ENCODE peak calls at places on chromosomes 5 and 9, in nine cellular contexts. Y is right lobe of liver; Z is MG63; T is activated CD4-positive, alpha-beta T cell treated with anti-CD3 and anti-CD28 coated beads, Interleukin-2, amount 10 ng/mL, durations not matched to agents 24 days and 14 days; X is activated CD4-positive, CD25-positive, alpha-beta regulatory T cell; B is stimulated activated CD4-positive, alpha-beta T cell treated with anti-CD3 and anti-CD28 coated beads, Interleukin-2, amount 100 ng/mL, for 48 hours; V is aorta; J is ELF-1; W is naive thymus-derived CD8-positive, alpha-beta T cell. G is an unnamed sample.

GRCh38 chr9:120928015-120928719 is 1.6 kb upstream of the TRAF1 start:
- DNase-seq in B (no peak), X (no peak), Y (no peak), Z (no peak), W (peak), V (peak), J (peak), T (peak), G (no peak)

GRCh38 chr9:36717276-36717675 is 144.6 kb downstream of the MELK start:
- DNase-seq in Y (no peak), V (no peak), T (no peak), B (no peak), Z (peak), X (no peak), W (no peak), J (no peak), G (no peak)

GRCh38 chr5:82376833-82377232 is 98.7 kb upstream of the RPS23 start:
- DNase-seq in Y (no peak), W (no peak), V (no peak), X (no peak), T (no peak), Z (no peak), J (no peak), B (no peak), G (no peak)

GRCh38 chr9:34123682-34124081 is 2.8 kb downstream of the DCAF12 start:
- DNase-seq in T (peak), B (no peak), W (no peak), Y (no peak), J (no peak), X (no peak), V (no peak), Z (no peak), G (no peak)

GRCh38 chr5:33312631-33313030 is 128.1 kb upstream of the TARS1 start:
- DNase-seq in B (no peak), W (no peak), Y (no peak), T (no peak), J (no peak), Z (no peak), X (no peak), V (no peak), G (no peak)

GRCh38 chr9:21833090-21833801 is 30.8 kb downstream of the MTAP start:
- DNase-seq in V (no peak), J (no peak), X (no peak), T (no peak), Z (peak), Y (no peak), W (no peak), B (no peak), G (no peak)

GRCh38 chr9:107989544-107989943 is 500.0 kb upstream of the KLF4 start:
- DNase-seq in Z (no peak), T (no peak), B (no peak), W (no peak), Y (peak), J (no peak), X (no peak), V (no peak), G (peak)

GRCh38 chr5:173198049-173198448 is 37.0 kb downstream of the NKX2-5 start:
- DNase-seq in J (no peak), W (no peak), Y (no peak), Z (peak), V (no peak), T (no peak), B (no peak), X (no peak), G (no peak)

GRCh38 chr9:6924988-6925563 is 167.3 kb downstream of the KDM4C start:
- DNase-seq in X (no peak), B (no peak), W (no peak), Y (no peak), Z (no peak), V (no peak), J (no peak), T (no peak), G (no peak)

GRCh38 chr5:168884040-168884439 is 304.9 kb upstream of the PANK3 start:
- DNase-seq in W (no peak), V (no peak), J (no peak), T (no peak), X (no peak), B (no peak), Y (no peak), Z (no peak), G (no peak)

GRCh38 chr5:40619406-40619805 is 60.3 kb upstream of the PTGER4 start:
- DNase-seq in Z (no peak), B (no peak), W (no peak), T (no peak), J (no peak), V (no peak), X (no peak), Y (no peak), G (no peak)

GRCh38 chr5:180486636-180487149 is 7.5 kb upstream of the CNOT6 start:
- DNase-seq in J (no peak), W (no peak), Z (no peak), Y (no peak), X (no peak), V (peak), T (no peak), B (no peak), G (peak)

GRCh38 chr5:1745190-1745805 is 54.3 kb downstream of the MRPL36 start:
- DNase-seq in J (no peak), Y (peak), B (no peak), W (no peak), V (peak), X (no peak), T (no peak), Z (no peak), G (peak)

G was measured in left lobe of liver.